ENCODE peak calls at places on chromosomes 11 and 22, in ten cellular contexts. D, A, V, I, C, O, J, Z, F and B are unnamed samples.

GRCh38 chr22:35839811-35840739 is 122.4 kb downstream of the APOL5 start:
- DNase-seq in D (peak; percentile 94), A (peak; percentile 96), V (peak; percentile 88), I (peak; percentile 95), C (peak; percentile 85), O (peak; percentile 86), J (peak; percentile 94), Z (no peak), F (peak; percentile 98), B (peak; percentile 97)

GRCh38 chr22:22773979-22774738 is 113.5 kb upstream of the IGLL5 start:
- DNase-seq in D (no peak), A (no peak), V (no peak), I (no peak), C (no peak), O (no peak), J (peak; percentile 28), Z (no peak), F (no peak), B (no peak)

GRCh38 chr11:77779935-77780334 is 40.6 kb downstream of the RSF1 start:
- DNase-seq in D (peak; percentile 48), A (peak; percentile 32), V (no peak), I (peak; percentile 24), C (peak; percentile 30), O (no peak), J (no peak), Z (no peak), F (peak; percentile 44), B (no peak)

GRCh38 chr11:66330931-66331330 is 5.3 kb downstream of the RIN1 start:
- DNase-seq in D (no peak), A (no peak), V (no peak), I (no peak), C (no peak), O (no peak), J (peak; percentile 99), Z (no peak), F (no peak), B (no peak)

GRCh38 chr22:26766510-26767350 is 109.3 kb downstream of the MIAT start:
- DNase-seq in D (no peak), A (no peak), V (no peak), I (no peak), C (no peak), O (no peak), J (no peak), Z (no peak), F (no peak), B (no peak)

GRCh38 chr11:30422389-30422788 is 99.5 kb downstream of the ARL14EP start:
- DNase-seq in D (no peak), A (no peak), V (no peak), I (no peak), C (peak; percentile 56), O (no peak), J (no peak), Z (no peak), F (no peak), B (no peak)

GRCh38 chr11:12936200-12936599 is 72.9 kb upstream of the RASSF10 start:
- DNase-seq in D (no peak), A (no peak), V (no peak), I (no peak), C (no peak), O (no peak), J (no peak), Z (no peak), F (no peak), B (no peak)

GRCh38 chr22:43434601-43435311 is 22.9 kb downstream of the MPPED1 start:
- DNase-seq in D (no peak), A (no peak), V (no peak), I (no peak), C (no peak), O (no peak), J (no peak), Z (no peak), F (no peak), B (no peak)

GRCh38 chr11:95279921-95280861 is 49.2 kb upstream of the SESN3 start:
- DNase-seq in D (peak; percentile 64), A (peak; percentile 39), V (peak; percentile 32), I (no peak), C (no peak), O (no peak), J (no peak), Z (no peak), F (no peak), B (no peak)

GRCh38 chr11:13487661-13488030 is 8.2 kb downstream of the PTH start:
- DNase-seq in D (peak; percentile 45), A (peak; percentile 32), V (no peak), I (peak; percentile 11), C (peak; percentile 3), O (no peak), J (no peak), Z (no peak), F (no peak), B (no peak)

GRCh38 chr11:10758959-10759358 is 7.9 kb downstream of the CTR9 start:
- DNase-seq in D (peak; percentile 28), A (no peak), V (no peak), I (no peak), C (no peak), O (no peak), J (no peak), Z (no peak), F (no peak), B (no peak)

GRCh38 chr11:11973361-11973800 is 35.0 kb downstream of the DKK3 start:
- DNase-seq in D (no peak), A (peak; percentile 76), V (peak; percentile 89), I (no peak), C (no peak), O (peak; percentile 33), J (peak; percentile 72), Z (no peak), F (peak; percentile 65), B (no peak)

GRCh38 chr11:123211981-123212380 is 16.9 kb upstream of the CLMP start:
- DNase-seq in D (no peak), A (no peak), V (no peak), I (no peak), C (no peak), O (no peak), J (no peak), Z (no peak), F (no peak), B (no peak)

GRCh38 chr22:47013861-47014635 is 251.6 kb downstream of the TBC1D22A start:
- DNase-seq in D (no peak), A (no peak), V (no peak), I (no peak), C (no peak), O (no peak), J (no peak), Z (no peak), F (no peak), B (no peak)

GRCh38 chr11:88402192-88402715 is 64.7 kb upstream of the CTSC start:
- DNase-seq in D (peak; percentile 86), A (peak; percentile 87), V (no peak), I (peak; percentile 72), C (peak; percentile 32), O (no peak), J (peak; percentile 49), Z (peak; percentile 94), F (peak; percentile 78), B (peak; percentile 71)

GRCh38 chr11:49851511-49851910 is 100.7 kb upstream of the OR4C13 start:
- DNase-seq in D (no peak), A (no peak), V (no peak), I (no peak), C (no peak), O (no peak), J (no peak), Z (no peak), F (no peak), B (no peak)

GRCh38 chr11:49851971-49852389 is 100.2 kb upstream of the OR4C13 start:
- DNase-seq in D (no peak), A (no peak), V (no peak), I (no peak), C (no peak), O (no peak), J (no peak), Z (no peak), F (no peak), B (no peak)
- H3K4me3 ChIP-seq in D (no peak overlapping the region), A (no peak overlapping the region), V (no peak overlapping the region), I (no peak overlapping the region), C (no peak overlapping the region), O (no peak overlapping the region), J (no peak overlapping the region), Z (no peak overlapping the region), F (no peak overlapping the region), B (no peak overlapping the region)

GRCh38 chr11:67372993-67373915 is at the start of gene CLCF1:
- DNase-seq in D (peak; percentile 54), A (peak; percentile 82), V (peak; percentile 67), I (peak; percentile 80), C (peak; percentile 65), O (peak; percentile 83), J (peak; percentile 92), Z (no peak), F (peak; percentile 79), B (peak; percentile 71)
- H3K4me3 ChIP-seq in D (peak within 1 kb of the TSS; percentile 62), A (peak within 1 kb of the TSS; percentile 80), V (peak within 1 kb of the TSS; percentile 79), I (peak within 1 kb of the TSS; percentile 63), C (peak within 1 kb of the TSS; percentile 81), O (peak within 1 kb of the TSS; percentile 94), J (peak within 1 kb of the TSS; percentile 88), Z (peak within 1 kb of the TSS; percentile 74), F (peak within 1 kb of the TSS; percentile 63), B (peak within 1 kb of the TSS; percentile 67)

DNA sequence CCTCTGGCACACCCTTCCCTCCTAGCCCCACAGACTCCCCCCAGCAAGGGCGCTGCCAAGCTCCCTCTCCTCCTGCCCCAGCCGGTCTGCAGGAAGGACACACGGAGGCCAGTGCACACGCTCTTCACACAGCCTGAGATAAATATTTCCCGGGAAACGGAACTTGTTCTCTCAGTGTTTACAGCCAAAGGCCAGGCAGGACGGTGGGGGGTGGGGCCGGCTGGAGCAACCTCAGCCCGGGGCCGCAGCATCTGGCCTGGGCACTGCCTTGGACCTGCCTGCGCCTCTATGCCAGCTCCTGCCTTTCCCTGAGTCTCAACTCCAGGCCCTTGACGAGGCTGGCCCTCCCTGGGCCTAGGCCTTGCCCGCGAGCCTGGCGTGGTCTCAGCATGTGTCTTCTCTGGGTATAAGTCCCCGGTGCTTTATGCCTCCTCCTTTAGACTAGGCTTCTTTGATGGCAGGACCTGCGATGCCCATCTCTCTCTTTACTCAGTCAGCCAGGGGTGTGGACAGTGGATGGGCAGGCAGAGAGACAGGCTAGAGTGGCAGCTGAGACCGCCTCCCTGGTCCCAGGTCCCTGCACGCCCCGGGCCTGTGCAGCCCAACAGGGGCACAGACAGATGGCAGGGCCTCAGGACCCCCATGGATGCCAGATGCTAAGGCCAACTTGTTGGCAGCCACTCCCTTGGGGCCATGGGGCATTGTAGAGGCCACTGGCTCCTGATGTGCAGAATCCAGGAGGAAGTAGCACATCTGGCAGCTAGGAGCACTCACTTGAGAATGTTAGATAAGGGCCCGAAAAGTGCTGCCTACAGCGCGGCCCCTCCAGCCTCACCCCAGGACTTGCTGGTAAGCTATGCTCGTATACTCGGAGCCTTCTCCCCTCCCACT is 48.2 kb downstream of the PDE2A start:
- DNase-seq in D (no peak), A (no peak), V (peak; percentile 73), I (no peak), C (no peak), O (peak; percentile 52), J (no peak), Z (no peak), F (peak; percentile 36), B (no peak)
- H3K4me3 ChIP-seq in D (no peak overlapping the region), A (no peak overlapping the region), V (no peak overlapping the region), I (no peak overlapping the region), C (no peak overlapping the region), O (no peak overlapping the region), J (no peak overlapping the region), Z (no peak overlapping the region), F (no peak overlapping the region), B (no peak overlapping the region)

DNA sequence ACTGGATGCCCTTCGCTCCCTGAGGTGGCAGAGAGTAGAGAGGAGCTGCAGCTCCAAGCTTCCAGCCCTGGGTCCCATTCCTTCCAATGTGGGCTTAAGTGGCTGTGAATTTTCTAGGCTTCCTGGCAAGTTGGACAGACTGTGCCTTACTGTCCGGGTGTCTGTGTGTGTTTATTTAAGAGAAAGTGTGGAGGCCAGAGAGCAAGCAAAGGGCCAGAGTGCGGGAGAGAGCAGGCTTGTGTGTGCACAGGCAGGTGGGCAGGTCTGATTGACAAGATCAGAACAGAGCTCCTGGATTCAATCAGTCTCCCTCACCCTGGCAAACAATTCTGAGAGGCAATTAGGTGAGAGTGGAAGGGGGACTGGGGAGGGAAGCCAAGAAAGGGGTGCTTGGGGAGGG is 347.0 kb downstream of the CADM1 start:
- DNase-seq in D (no peak), A (no peak), V (no peak), I (no peak), C (no peak), O (no peak), J (no peak), Z (no peak), F (no peak), B (no peak)
- H3K4me3 ChIP-seq in D (no peak overlapping the region), A (no peak overlapping the region), V (no peak overlapping the region), I (no peak overlapping the region), C (no peak overlapping the region), O (no peak overlapping the region), J (no peak overlapping the region), Z (no peak overlapping the region), F (no peak overlapping the region), B (no peak overlapping the region)